ENCODE peak calls at places on chromosomes 16 and 17, in eight cellular contexts. C is GM12865, E is tibial artery, Z is PC-9, U is retinal pigment epithelial cell, X is fibroblast of lung, J is upper lobe of right lung, S is astrocyte of the cerebellum. W is an unnamed sample.

GRCh38 chr16:79317026-79317425 is 283.5 kb downstream of the MAF start:
- DNase-seq in Z (no peak), X (no peak), C (no peak), J (no peak), E (no peak), U (no peak), S (no peak), W (no peak)

GRCh38 chr17:73286863-73287296 is 24.9 kb downstream of the CDC42EP4 start:
- DNase-seq in J (no peak), U (no peak), S (peak), C (no peak), E (peak), X (peak), Z (no peak), W (peak)

GRCh38 chr17:80426671-80427326 is 11.8 kb downstream of the ENDOV start:
- DNase-seq in U (no peak), Z (peak), S (peak), J (peak), E (peak), C (peak), X (peak), W (peak)

GRCh38 chr16:88838566-88838965 is 18.2 kb downstream of the GALNS start:
- DNase-seq in C (no peak), X (no peak), J (no peak), E (no peak), S (no peak), U (no peak), Z (no peak), W (no peak)

GRCh38 chr16:11964761-11965539 is at the start of gene TNFRSF17:
- DNase-seq in X (peak), C (peak), Z (no peak), J (no peak), U (no peak), E (no peak), S (no peak), W (no peak)

GRCh38 chr17:50371526-50371925 is 1.5 kb downstream of the MRPL27 start:
- DNase-seq in S (no peak), X (no peak), E (no peak), C (no peak), U (no peak), Z (no peak), J (no peak), W (no peak)

GRCh38 chr17:55284001-55284884 is 19.5 kb downstream of the HLF start:
- DNase-seq in E (no peak), C (no peak), J (no peak), X (no peak), S (no peak), U (no peak), Z (no peak), W (no peak)

GRCh38 chr17:60971515-60972369 is 294.1 kb downstream of the BCAS3 start:
- DNase-seq in U (peak), E (no peak), C (peak), X (peak), S (peak), J (no peak), Z (peak), W (peak)

GRCh38 chr17:57955183-57955952 is at the start of gene CUEDC1:
- DNase-seq in S (no peak), J (peak), E (peak), Z (peak), X (peak), C (peak), U (no peak), W (no peak)

GRCh38 chr16:56715128-56715527 is 14.8 kb upstream of the NUP93 start:
- DNase-seq in C (no peak), J (no peak), X (no peak), Z (no peak), U (no peak), E (no peak), S (no peak), W (peak)

GRCh38 chr16:29995330-29995910 is at the start of gene HIRIP3:
- DNase-seq in S (peak), U (no peak), J (peak), E (peak), Z (peak), X (peak), C (peak), W (peak)

GRCh38 chr17:3594056-3594810 is 15.0 kb downstream of the TRPV1 start:
- DNase-seq in C (no peak), E (no peak), S (peak), X (peak), U (no peak), Z (peak), J (no peak), W (no peak)

GRCh38 chr17:56697190-56697589 is 103.7 kb downstream of the NOG start:
- DNase-seq in U (no peak), E (no peak), X (peak), Z (no peak), S (no peak), J (no peak), C (no peak), W (no peak)

GRCh38 chr17:76641501-76641900 is 2.1 kb downstream of the ST6GALNAC1 start:
- DNase-seq in Z (peak), U (no peak), C (peak), J (no peak), E (no peak), X (peak), S (no peak), W (peak)

GRCh38 chr16:705748-706188 is at the start of gene FBXL16:
- DNase-seq in U (no peak), Z (peak), S (no peak), E (no peak), X (no peak), J (no peak), C (no peak), W (no peak)

GRCh38 chr16:27650073-27650701 is 100.2 kb downstream of the KATNIP start:
- DNase-seq in E (no peak), Z (no peak), J (no peak), C (no peak), U (no peak), X (no peak), S (no peak), W (peak)

GRCh38 chr16:22887445-22887844 is 73.5 kb downstream of the HS3ST2 start:
- DNase-seq in J (no peak), S (no peak), C (no peak), E (no peak), Z (no peak), X (no peak), U (no peak), W (no peak)

GRCh38 chr16:65572156-65572555 is 450.3 kb upstream of the CDH11 start:
- DNase-seq in S (peak), C (no peak), J (no peak), X (peak), U (peak), Z (no peak), E (no peak), W (no peak)

GRCh38 chr16:86087561-86088230 is 188.7 kb downstream of the IRF8 start:
- DNase-seq in X (no peak), C (no peak), Z (no peak), E (no peak), J (peak), S (no peak), U (no peak), W (no peak)

GRCh38 chr17:79607941-79608728 is 2.7 kb downstream of the RBFOX3 start:
- DNase-seq in J (no peak), Z (no peak), X (peak), C (no peak), U (no peak), E (no peak), S (no peak), W (peak)

GRCh38 chr17:68600123-68600880 is 865 bp downstream of the FAM20A start:
- DNase-seq in Z (no peak), U (no peak), S (no peak), E (no peak), X (no peak), J (peak), C (peak), W (no peak)

GRCh38 chr17:68599091-68599872 is 1.9 kb downstream of the FAM20A start:
- DNase-seq in U (no peak), X (no peak), J (no peak), C (no peak), E (no peak), Z (no peak), S (no peak), W (no peak)

GRCh38 chr17:68598074-68598473 is 3.1 kb downstream of the FAM20A start:
- DNase-seq in Z (no peak), S (no peak), J (no peak), U (no peak), E (no peak), X (no peak), C (no peak), W (no peak)

GRCh38 chr17:68599873-68600122 is 1.4 kb downstream of the FAM20A start:
- DNase-seq in E (no peak), J (no peak), C (no peak), U (no peak), X (no peak), Z (no peak), S (no peak), W (no peak)

DNA sequence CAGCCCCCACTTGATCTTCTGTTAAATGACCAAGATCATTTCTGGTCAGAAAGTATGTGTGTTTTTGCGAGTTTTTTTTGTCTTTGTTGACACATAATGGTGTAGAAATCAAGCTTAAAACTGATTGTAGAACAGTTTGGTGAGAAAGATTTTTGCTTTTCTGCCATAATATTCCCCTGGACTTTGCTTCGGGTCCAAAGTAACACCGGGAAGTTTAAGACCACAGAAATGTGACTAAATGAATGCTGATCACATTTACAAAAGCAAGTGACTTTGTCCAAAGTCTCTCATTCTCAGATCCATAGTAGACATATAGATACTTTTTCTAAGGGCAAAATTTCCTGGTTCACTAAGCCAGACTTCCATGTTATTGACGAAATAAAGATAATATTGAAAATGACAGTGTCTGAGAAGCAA is 2.6 kb downstream of the FAM20A start:
- DNase-seq in E (no peak), J (no peak), U (no peak), Z (no peak), X (no peak), S (no peak), C (no peak), W (no peak)
- H3K4me3 ChIP-seq in E (no peak), J (peak), U (no peak), Z (no peak), X (no peak), S (no peak), C (no peak), W (no peak)

GRCh38 chr17:7133424-7133823 is 18.8 kb upstream of the ASGR2 start:
- DNase-seq in E (peak), J (peak), U (no peak), Z (peak), C (peak), X (no peak), S (no peak), W (no peak)
- TF ChIP-seq CTCF in E (no peak), J (peak), U (peak), Z (no peak), C (peak), X (peak), S (peak), W (no peak)

GRCh38 chr17:68195667-68196393 is 52.0 kb upstream of the AMZ2 start:
- DNase-seq in E (no peak), U (no peak), J (no peak), S (no peak), C (no peak), Z (peak), X (no peak), W (no peak)
- H3K4me3 ChIP-seq in E (peak), U (no peak), J (peak), S (no peak), C (no peak), Z (peak), X (no peak), W (no peak)

GRCh38 chr16:8716052-8716451 is 41.6 kb downstream of the ABAT start:
- DNase-seq in S (no peak), J (no peak), C (no peak), U (no peak), Z (no peak), X (no peak), E (no peak), W (no peak)

GRCh38 chr16:8714143-8714542 is 39.7 kb downstream of the ABAT start:
- DNase-seq in X (no peak), Z (no peak), U (no peak), E (no peak), J (no peak), S (no peak), C (no peak), W (no peak)

GRCh38 chr16:8712589-8713361 is 38.4 kb downstream of the ABAT start:
- DNase-seq in U (no peak), C (no peak), J (no peak), Z (no peak), E (no peak), X (no peak), S (no peak), W (no peak)

GRCh38 chr16:8716592-8716991 is 42.2 kb downstream of the ABAT start:
- DNase-seq in J (no peak), X (peak), C (no peak), Z (no peak), S (no peak), E (no peak), U (no peak), W (no peak)

GRCh38 chr16:8713635-8714097 is 39.2 kb downstream of the ABAT start:
- DNase-seq in S (no peak), Z (no peak), E (no peak), C (no peak), U (no peak), J (no peak), X (no peak), W (no peak)
- TF ChIP-seq CTCF in S (no peak), Z (no peak), E (no peak), C (no peak), U (no peak), J (no peak), X (no peak), W (no peak)

GRCh38 chr17:38329284-38329683 is 14.5 kb downstream of the GPR179 start:
- DNase-seq in C (no peak), Z (no peak), U (no peak), E (no peak), X (no peak), S (no peak), J (no peak), W (no peak)

GRCh38 chr17:38327936-38328335 is 15.8 kb downstream of the GPR179 start:
- DNase-seq in Z (no peak), E (no peak), X (no peak), U (no peak), C (no peak), J (no peak), S (no peak), W (no peak)

GRCh38 chr17:38328620-38329019 is 15.1 kb downstream of the GPR179 start:
- DNase-seq in S (no peak), X (no peak), E (no peak), U (no peak), Z (no peak), C (no peak), J (no peak), W (no peak)

GRCh38 chr17:38325221-38325851 is 18.4 kb downstream of the GPR179 start:
- DNase-seq in U (no peak), E (no peak), S (no peak), C (no peak), J (no peak), Z (no peak), X (no peak), W (no peak)

DNA sequence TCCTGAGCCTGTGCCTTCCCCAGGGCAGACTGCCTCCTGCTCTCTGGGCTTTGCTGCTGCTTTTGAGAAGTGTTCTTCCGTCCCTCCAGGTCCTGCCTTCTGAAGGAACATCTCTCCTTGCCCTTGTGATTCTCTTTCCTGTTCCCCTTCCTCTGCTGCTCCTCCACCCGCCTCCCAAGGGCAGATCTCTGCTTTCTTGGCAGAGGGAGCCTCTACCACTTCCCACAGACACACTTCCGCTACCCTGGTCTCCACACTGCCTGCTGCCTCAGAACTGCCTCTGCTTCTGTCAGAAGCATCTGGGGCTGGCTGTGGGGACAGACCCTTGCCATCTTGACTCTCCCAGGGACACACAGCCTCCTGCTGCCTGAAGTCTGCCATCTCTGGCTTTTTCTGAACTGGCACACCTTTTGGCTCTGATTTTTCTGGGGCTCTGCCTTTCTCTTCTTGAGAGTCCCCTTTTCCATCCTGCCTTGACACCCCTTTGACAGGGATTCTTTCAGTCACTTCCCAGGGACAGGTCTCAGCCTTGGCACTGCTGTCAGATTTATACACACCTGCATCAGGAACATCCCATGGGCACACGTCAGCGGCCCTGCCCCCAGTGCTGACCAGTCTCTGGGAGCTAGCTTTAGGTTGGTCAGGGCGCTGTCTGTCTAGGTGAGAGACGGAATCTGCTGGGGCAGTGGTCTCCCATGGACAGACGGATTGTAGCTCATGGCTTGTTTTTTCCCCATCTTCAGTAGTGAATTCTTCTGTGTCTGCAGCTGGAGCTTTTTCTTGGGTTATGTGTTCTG is 16.6 kb downstream of the GPR179 start:
- DNase-seq in U (no peak), C (no peak), S (no peak), E (peak), X (no peak), J (no peak), Z (no peak), W (no peak)
- H3K4me3 ChIP-seq in U (no peak), C (no peak), S (no peak), E (no peak), X (no peak), J (no peak), Z (no peak), W (no peak)

GRCh38 chr16:31479752-31480151 is 3.2 kb upstream of the SLC5A2 start:
- DNase-seq in J (no peak), E (no peak), C (no peak), U (no peak), Z (no peak), S (no peak), X (no peak), W (no peak)

GRCh38 chr16:31477220-31478216 is 5.4 kb upstream of the SLC5A2 start:
- DNase-seq in C (no peak), S (no peak), U (no peak), Z (peak), X (no peak), J (peak), E (no peak), W (peak)

GRCh38 chr16:31483081-31483480 is at the start of gene SLC5A2:
- DNase-seq in J (no peak), U (no peak), C (no peak), S (no peak), Z (no peak), E (no peak), X (no peak), W (no peak)

GRCh38 chr16:31478956-31479355 is 4.0 kb upstream of the SLC5A2 start:
- DNase-seq in S (no peak), X (no peak), J (no peak), Z (no peak), U (no peak), C (no peak), E (no peak), W (no peak)

GRCh38 chr16:31480851-31481250 is 2.1 kb upstream of the SLC5A2 start:
- DNase-seq in S (no peak), U (no peak), C (no peak), X (no peak), Z (no peak), J (peak), E (peak), W (no peak)
- TF ChIP-seq CTCF in S (no peak), U (no peak), C (no peak), X (no peak), Z (no peak), J (no peak), E (no peak), W (no peak)

GRCh38 chr17:68053237-68054030 is 17.9 kb downstream of the KPNA2 start:
- DNase-seq in J (no peak), S (peak), Z (no peak), U (no peak), C (no peak), X (peak), E (peak), W (no peak)
- H3K4me3 ChIP-seq in J (no peak), S (no peak), Z (no peak), U (no peak), C (no peak), X (no peak), E (no peak), W (no peak)